ENCODE peak calls at places on chromosomes 4 and X, in four cellular contexts. V is type B pancreatic cell, I is progenitor cell of endocrine pancreas, G is tibial artery. L is an unnamed sample.

GRCh38 chr4:79366422-79366821 is 40.6 kb upstream of the NAA11 start:
- DNase-seq in G (no peak), I (no peak), V (no peak), L (no peak)

GRCh38 chrX:121456315-121456714 is 408.9 kb downstream of the GLUD2 start:
- DNase-seq in I (no peak), V (no peak), G (no peak), L (no peak)

GRCh38 chr4:25283948-25284347 is 28.6 kb upstream of the ZCCHC4 start:
- DNase-seq in G (no peak), I (no peak), V (no peak), L (no peak)

GRCh38 chr4:100190643-100191600 is 654 bp upstream of the DDIT4L start:
- DNase-seq in I (no peak), G (no peak), V (no peak), L (peak; percentile 26)

GRCh38 chrX:8724176-8724757 is 7.7 kb downstream of the ANOS1 start:
- DNase-seq in I (no peak), G (no peak), V (no peak), L (peak; percentile 22)

GRCh38 chr4:55172694-55173287 is 47.4 kb upstream of the KDR start:
- DNase-seq in I (no peak), V (no peak), G (no peak), L (no peak)

GRCh38 chr4:116180056-116180690 is 905.2 kb downstream of the TRAM1L1 start:
- DNase-seq in V (no peak), I (no peak), G (no peak), L (no peak)

GRCh38 chr4:183158062-183158461 is 59.0 kb downstream of the WWC2 start:
- DNase-seq in V (no peak), I (no peak), G (no peak), L (no peak)

GRCh38 chr4:53937918-53938317 is 126.5 kb downstream of the CHIC2 start:
- DNase-seq in G (no peak), I (no peak), V (no peak), L (no peak)

GRCh38 chr4:41418444-41418843 is 119.5 kb upstream of the LIMCH1 start:
- DNase-seq in V (no peak), I (peak; percentile 10), G (peak; percentile 84), L (peak; percentile 21)

GRCh38 chr4:104592894-104593470 is 98.3 kb upstream of the CXXC4 start:
- DNase-seq in I (no peak), V (no peak), G (no peak), L (no peak)

GRCh38 chrX:101602077-101602476 is 15.7 kb downstream of the ARMCX6 start:
- DNase-seq in G (no peak), V (no peak), I (no peak), L (no peak)

GRCh38 chr4:6953751-6954380 is 44.2 kb downstream of the TBC1D14 start:
- DNase-seq in I (no peak), G (peak; percentile 78), V (no peak), L (peak; percentile 56)

GRCh38 chr4:7170012-7170411 is 22.3 kb upstream of the SORCS2 start:
- DNase-seq in V (no peak), I (no peak), G (no peak), L (no peak)

GRCh38 chrX:112148397-112148796 is 65.8 kb upstream of the TRPC5 start:
- DNase-seq in I (no peak), G (no peak), V (no peak), L (no peak)

DNA sequence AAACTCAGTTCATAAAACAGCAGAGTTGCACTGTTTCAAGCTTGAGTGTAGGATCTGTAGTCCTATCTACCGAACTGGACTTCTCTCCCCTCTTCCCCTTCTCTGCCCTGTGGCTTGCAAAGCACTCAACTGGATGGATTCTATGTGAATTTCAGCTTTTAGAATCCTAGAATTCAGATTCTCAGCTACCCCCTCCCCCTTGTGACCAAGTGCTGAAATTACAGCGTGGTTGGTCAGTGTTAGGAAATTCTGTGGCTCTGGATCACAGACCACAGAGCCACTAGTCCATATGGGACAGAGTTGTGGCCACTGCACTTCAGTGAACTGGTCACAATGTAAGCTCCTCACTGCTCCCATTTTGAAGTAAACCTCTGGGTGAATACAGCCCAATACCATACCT is 64.6 kb upstream of the TRPC5 start:
- DNase-seq in G (no peak), V (no peak), I (peak; percentile 15), L (peak; percentile 24)
- TF ChIP-seq CTCF in G (no peak), V (peak; percentile 76), I (peak; percentile 69), L (peak; percentile 67)

DNA sequence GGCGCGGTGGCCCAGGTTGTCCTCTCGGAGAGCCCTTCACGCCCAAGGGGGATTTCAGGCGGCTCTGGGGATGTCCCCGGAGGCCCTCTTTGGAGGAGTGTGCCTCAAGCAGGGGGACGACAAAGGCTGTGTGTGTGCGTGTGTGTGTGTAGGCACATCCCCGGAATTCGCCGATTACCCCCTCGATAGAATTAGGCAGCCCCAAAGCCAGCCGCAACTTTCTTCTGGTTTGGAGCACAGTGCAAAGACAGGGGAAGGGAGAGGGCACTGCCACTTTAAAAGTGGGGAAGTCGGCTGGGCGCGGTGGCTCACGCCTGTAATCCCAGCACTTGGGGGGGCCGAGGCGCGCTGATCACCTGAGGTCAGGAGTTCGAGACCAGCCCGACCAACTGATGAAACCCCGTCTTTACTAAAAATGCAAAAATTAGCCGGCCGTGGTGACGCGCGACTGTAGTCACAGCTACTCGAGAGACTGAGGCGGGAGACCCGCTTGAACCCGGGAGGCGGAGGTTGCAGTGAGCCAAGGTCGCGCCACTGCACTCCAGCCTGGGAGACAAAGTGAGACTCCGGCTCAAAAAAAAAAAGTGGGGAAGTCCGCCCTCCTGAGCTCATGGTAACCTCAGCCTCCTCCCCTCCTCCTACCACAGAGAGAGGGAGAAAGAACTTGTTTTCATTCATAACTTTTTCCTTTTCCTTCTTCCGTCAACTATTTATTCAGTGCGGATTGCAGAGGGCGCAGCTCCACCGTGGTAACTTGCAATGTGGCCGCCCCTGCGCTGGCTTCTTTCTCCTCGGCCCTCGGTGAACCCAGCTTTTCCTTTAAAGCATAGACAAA is 2.4 kb downstream of the SPRY1 start:
- DNase-seq in G (peak; percentile 81), I (no peak), V (peak; percentile 74), L (peak; percentile 68)
- TF ChIP-seq CTCF in G (no peak), I (no peak), V (peak; percentile 19), L (no peak)

DNA sequence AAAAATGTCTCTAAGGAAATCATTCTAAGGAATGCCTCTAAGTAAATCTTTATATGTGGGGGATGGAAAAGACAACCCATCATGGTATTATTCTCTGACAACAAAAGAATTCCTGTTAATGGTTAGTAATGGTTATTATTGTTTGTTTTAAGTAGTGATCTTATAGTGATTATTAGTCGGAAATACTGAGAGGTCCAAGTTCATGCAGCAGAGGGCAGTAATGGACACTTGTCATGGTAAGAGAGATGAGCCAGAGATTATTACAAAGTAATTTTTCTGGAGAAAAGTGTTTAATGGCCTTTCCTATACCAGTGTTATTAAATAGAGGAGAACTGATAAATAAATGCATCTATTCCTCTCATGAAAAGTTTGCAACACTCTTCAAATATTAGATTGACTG is 8.1 kb upstream of the DKK2 start:
- DNase-seq in V (no peak), I (no peak), G (no peak), L (no peak)
- TF ChIP-seq CTCF in V (peak; percentile 56), I (no peak), G (no peak), L (peak; percentile 41)

GRCh38 chrX:109472939-109473713 is 8.8 kb downstream of the GUCY2F start:
- DNase-seq in V (no peak), G (no peak), I (peak; percentile 20), L (peak; percentile 26)
- TF ChIP-seq CTCF in V (peak; percentile 67), G (no peak), I (peak; percentile 70), L (no peak)